ENCODE peak calls at places on chromosomes 1 and 21, in five cellular contexts. Z is uterus; V is CD8-positive, alpha-beta T cell; I is body of pancreas; B is iPS DF 6.9. F is an unnamed sample.

GRCh38 chr1:174358786-174359453 is 88.8 kb upstream of the GPR52 start:
- DNase-seq in Z (no peak), V (no peak), I (no peak), B (no peak), F (peak; percentile 3)

GRCh38 chr1:101438359-101438758 is 201.5 kb downstream of the S1PR1 start:
- DNase-seq in Z (no peak), V (no peak), I (no peak), B (no peak), F (no peak)

GRCh38 chr1:27719286-27720251 is 6.2 kb upstream of the FAM76A start:
- DNase-seq in Z (no peak), V (no peak), I (no peak), B (no peak), F (no peak)

GRCh38 chr1:215786997-215787396 is 219.9 kb downstream of the KCTD3 start:
- DNase-seq in Z (no peak), V (no peak), I (no peak), B (no peak), F (no peak)

GRCh38 chr21:41207401-41208388 is 39.7 kb downstream of the BACE2 start:
- DNase-seq in Z (peak; percentile 39), V (no peak), I (peak; percentile 60), B (no peak), F (no peak)

GRCh38 chr1:48728599-48728998 is 48.1 kb downstream of the BEND5 start:
- DNase-seq in Z (no peak), V (no peak), I (no peak), B (no peak), F (no peak)

GRCh38 chr1:152932170-152932811 is 14.7 kb upstream of the SPRR5 start:
- DNase-seq in Z (no peak), V (no peak), I (no peak), B (no peak), F (no peak)

GRCh38 chr1:68011786-68012375 is 38.5 kb downstream of the DIRAS3 start:
- DNase-seq in Z (no peak), V (no peak), I (no peak), B (no peak), F (no peak)

GRCh38 chr1:205536759-205537361 is 32.4 kb downstream of the CDK18 start:
- DNase-seq in Z (peak; percentile 12), V (no peak), I (peak; percentile 52), B (no peak), F (peak; percentile 5)

GRCh38 chr1:245074232-245074747 is 80.5 kb upstream of the KIF26B start:
- DNase-seq in Z (peak; percentile 28), V (no peak), I (no peak), B (no peak), F (peak; percentile 39)

GRCh38 chr1:40789342-40789598 is 5.7 kb downstream of the KCNQ4 start:
- DNase-seq in Z (no peak), V (no peak), I (no peak), B (no peak), F (no peak)

GRCh38 chr1:42730988-42731387 is 9.0 kb downstream of the CLDN19 start:
- DNase-seq in Z (no peak), V (no peak), I (no peak), B (no peak), F (no peak)

GRCh38 chr1:41423511-41424191 is 60.8 kb downstream of the EDN2 start:
- DNase-seq in Z (no peak), V (no peak), I (peak; percentile 29), B (no peak), F (no peak)

GRCh38 chr1:199774433-199775089 is 252.9 kb upstream of the NR5A2 start:
- DNase-seq in Z (no peak), V (no peak), I (peak; percentile 74), B (no peak), F (no peak)

GRCh38 chr1:4655674-4656532 is 1.5 kb downstream of the AJAP1 start:
- DNase-seq in Z (peak; percentile 22), V (no peak), I (peak; percentile 45), B (no peak), F (no peak)

GRCh38 chr1:220121791-220122530 is 28.0 kb downstream of the IARS2 start:
- DNase-seq in Z (no peak), V (no peak), I (no peak), B (no peak), F (no peak)

GRCh38 chr1:230825061-230825803 is 43.1 kb downstream of the C1orf198 start:
- DNase-seq in Z (no peak), V (no peak), I (peak; percentile 45), B (no peak), F (no peak)

GRCh38 chr21:26964379-26964778 is 2.5 kb downstream of the ADAMTS5 start:
- DNase-seq in Z (peak; percentile 90), V (no peak), I (no peak), B (no peak), F (no peak)

GRCh38 chr1:24275510-24275909 is 43.6 kb upstream of the GRHL3 start:
- DNase-seq in Z (no peak), V (no peak), I (no peak), B (no peak), F (no peak)

GRCh38 chr1:85465099-85465790 is at the start of gene DDAH1:
- DNase-seq in Z (peak; percentile 24), V (no peak), I (peak; percentile 77), B (no peak), F (peak; percentile 71)

GRCh38 chr21:35926003-35926541 is 134.3 kb downstream of the SETD4 start:
- DNase-seq in Z (no peak), V (no peak), I (no peak), B (no peak), F (no peak)

GRCh38 chr21:26887241-26887640 is 42.0 kb upstream of the ADAMTS1 start:
- DNase-seq in Z (no peak), V (no peak), I (no peak), B (no peak), F (no peak)

GRCh38 chr1:37113285-37113684 is 79.0 kb upstream of the GRIK3 start:
- DNase-seq in Z (no peak), V (no peak), I (no peak), B (no peak), F (no peak)

GRCh38 chr1:36099681-36100341 is 11.1 kb downstream of the ADPRS start:
- DNase-seq in Z (peak; percentile 73), V (peak; percentile 81), I (peak; percentile 83), B (peak; percentile 84), F (peak; percentile 91)

GRCh38 chr1:180255538-180256352 is 25.7 kb downstream of the LHX4 start:
- DNase-seq in Z (no peak), V (no peak), I (no peak), B (no peak), F (no peak)

GRCh38 chr21:39690454-39690853 is 54.5 kb upstream of the IGSF5 start:
- DNase-seq in Z (no peak), V (no peak), I (no peak), B (no peak), F (no peak)

GRCh38 chr1:1435094-1435903 is at the start of gene VWA1:
- DNase-seq in Z (peak; percentile 73), V (peak; percentile 69), I (peak; percentile 67), B (no peak), F (peak; percentile 85)

GRCh38 chr1:165481820-165482532 is 37.0 kb upstream of the RXRG start:
- DNase-seq in Z (peak; percentile 32), V (no peak), I (no peak), B (no peak), F (no peak)

GRCh38 chr1:25707280-25708016 is 90.9 kb downstream of the MAN1C1 start:
- DNase-seq in Z (no peak), V (no peak), I (no peak), B (no peak), F (peak; percentile 51)
- H3K4me1 ChIP-seq in Z (no peaks in the 10 kb centered on the region), V (peaks cover 41% of the 10 kb centered on the region), I (no peaks in the 10 kb centered on the region), B (peaks cover 9% of the 10 kb centered on the region), F (no peaks in the 10 kb centered on the region)

GRCh38 chr1:203173156-203173555 is 2.5 kb downstream of the MYBPH start:
- DNase-seq in Z (no peak), V (no peak), I (no peak), B (no peak), F (no peak)

GRCh38 chr1:203171341-203172183 is 4.1 kb downstream of the MYBPH start:
- DNase-seq in Z (no peak), V (no peak), I (no peak), B (no peak), F (no peak)

GRCh38 chr1:203170625-203171330 is 4.8 kb downstream of the MYBPH start:
- DNase-seq in Z (no peak), V (no peak), I (no peak), B (no peak), F (no peak)

GRCh38 chr1:203173566-203173965 is 2.1 kb downstream of the MYBPH start:
- DNase-seq in Z (no peak), V (no peak), I (no peak), B (no peak), F (no peak)

DNA sequence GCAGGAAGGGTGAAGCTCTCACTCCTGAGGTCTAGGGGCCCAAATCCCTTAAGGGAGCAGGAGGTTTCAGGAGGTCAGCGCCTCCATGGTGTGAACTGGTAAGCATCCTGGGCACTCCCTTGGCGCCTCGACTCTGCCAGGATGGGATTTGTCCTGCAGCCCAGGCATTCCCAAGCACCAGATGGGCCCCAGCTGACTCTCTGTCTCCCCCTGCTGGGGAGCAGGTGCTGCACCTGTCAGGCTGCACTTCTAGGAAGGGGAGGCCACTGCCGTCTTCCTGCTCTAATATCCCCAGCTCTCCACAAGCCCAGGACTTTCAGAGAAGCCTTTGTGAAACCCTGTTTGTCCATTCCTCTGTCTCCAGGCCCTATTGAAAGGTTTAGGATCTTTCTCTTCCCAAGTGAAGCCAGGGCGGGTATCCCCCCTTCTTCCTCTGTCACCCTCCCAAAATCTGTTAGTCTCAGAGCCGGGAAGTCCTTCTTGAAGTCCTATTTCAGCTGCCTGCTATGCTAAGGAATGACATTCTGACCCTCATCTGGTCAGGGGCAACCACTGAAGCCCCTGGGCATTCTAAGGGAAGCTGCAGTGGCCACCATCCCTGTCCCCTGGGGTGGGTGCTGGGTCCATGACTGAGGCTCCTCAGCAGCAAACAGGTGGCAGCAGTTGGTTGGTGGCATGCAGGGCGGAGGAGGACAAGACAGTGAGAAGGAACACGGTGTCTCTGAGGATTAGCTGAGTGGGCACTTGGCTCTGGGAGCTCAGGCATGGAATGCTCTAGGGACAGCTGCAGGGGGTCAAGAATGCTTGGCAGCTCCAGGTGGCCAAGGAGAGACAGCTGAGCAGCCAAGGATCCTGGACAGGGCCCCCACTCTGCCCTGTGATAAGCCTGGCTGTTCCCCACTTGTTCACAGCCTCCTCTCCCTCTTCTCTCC is 3.2 kb downstream of the MYBPH start:
- DNase-seq in Z (no peak), V (peak; percentile 42), I (peak; percentile 78), B (peak; percentile 63), F (peak; percentile 84)
- H3K9me3 ChIP-seq in Z (no peaks in the 10 kb centered on the region), V (no peaks in the 10 kb centered on the region), I (no peaks in the 10 kb centered on the region), B (no peaks in the 10 kb centered on the region), F (no peaks in the 10 kb centered on the region)

GRCh38 chr1:54781023-54781723 is 16.9 kb upstream of the PARS2 start:
- DNase-seq in Z (no peak), V (no peak), I (no peak), B (no peak), F (no peak)
- H3K4me3 ChIP-seq in Z (no peak overlapping the region), V (no peak overlapping the region), I (no peak overlapping the region), B (peak overlapping the region; percentile 21), F (no peak overlapping the region)

DNA sequence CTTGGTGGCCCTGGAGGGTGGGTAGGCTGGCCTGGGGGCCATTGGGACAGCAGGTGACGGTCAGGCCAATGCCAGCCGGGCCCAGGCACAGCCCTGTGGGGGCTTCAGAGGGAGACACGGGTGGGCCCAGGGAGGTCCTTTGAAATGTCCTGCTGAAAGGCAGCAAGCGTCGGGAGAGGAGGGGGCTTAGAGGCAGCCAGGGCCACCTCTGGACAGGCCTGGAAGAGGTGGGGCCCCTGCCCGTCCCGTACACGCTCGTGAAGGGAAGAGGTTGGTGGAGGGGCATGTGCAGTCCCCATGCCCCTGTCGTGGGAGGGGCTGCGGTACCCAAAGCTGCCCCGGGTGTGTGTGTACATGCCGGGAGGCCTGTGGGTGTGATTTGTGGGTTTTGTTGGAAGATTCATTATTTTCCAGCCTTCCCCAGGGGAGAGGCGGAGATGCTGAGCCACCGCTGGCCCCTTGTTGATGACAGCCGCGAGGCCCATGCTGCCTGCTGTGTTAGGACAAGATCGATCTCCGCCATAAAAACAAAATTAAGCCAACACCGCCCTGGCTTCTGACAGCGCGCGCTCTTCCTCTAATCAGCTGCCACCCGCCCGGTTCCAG is 3.4 kb upstream of the PLCH2 start:
- DNase-seq in Z (no peak), V (no peak), I (no peak), B (no peak), F (no peak)
- H3K4me1 ChIP-seq in Z (no peaks in the 10 kb centered on the region), V (no peaks in the 10 kb centered on the region), I (no peaks in the 10 kb centered on the region), B (no peaks in the 10 kb centered on the region), F (no peaks in the 10 kb centered on the region)